ENCODE peak calls at places on chromosome 9, in ten cellular contexts. U, M, S, H, P, Q, T, J, I and E are unnamed samples.

GRCh38 chr9:95157491-95158151 is 159.9 kb downstream of the FANCC start:
- DNase-seq in J (peak), T (peak), Q (no peak), H (peak), S (peak), U (no peak), M (no peak), P (no peak), I (peak), E (no peak)

GRCh38 chr9:83011611-83012010 is 51.3 kb downstream of the RASEF start:
- DNase-seq in H (no peak), U (no peak), J (no peak), I (no peak), Q (no peak), T (no peak), M (no peak), P (no peak), S (no peak), E (no peak)

GRCh38 chr9:124300312-124300711 is 42.6 kb downstream of the NEK6 start:
- DNase-seq in T (no peak), J (no peak), Q (no peak), I (no peak), H (no peak), M (no peak), P (no peak), S (no peak), U (no peak), E (no peak)

GRCh38 chr9:131833083-131833482 is 93.2 kb upstream of the RAPGEF1 start:
- DNase-seq in Q (no peak), M (no peak), H (no peak), S (no peak), T (no peak), I (no peak), P (no peak), J (no peak), U (no peak), E (no peak)

GRCh38 chr9:133715866-133716563 is 22.1 kb downstream of the SARDH start:
- DNase-seq in M (no peak), U (no peak), T (no peak), S (no peak), P (peak), Q (no peak), H (peak), J (no peak), I (no peak), E (peak)

GRCh38 chr9:137832191-137832700 is 45.3 kb upstream of the CACNA1B start:
- DNase-seq in S (no peak), T (no peak), I (no peak), Q (no peak), M (no peak), P (no peak), U (no peak), J (no peak), H (no peak), E (no peak)

GRCh38 chr9:68500457-68501158 is 40.1 kb downstream of the TMEM252 start:
- DNase-seq in I (no peak), U (no peak), P (no peak), T (no peak), M (no peak), Q (no peak), H (peak), S (no peak), J (peak), E (no peak)

GRCh38 chr9:136978073-136978864 is 965 bp downstream of the PTGDS start:
- DNase-seq in I (peak), S (no peak), T (no peak), H (no peak), M (no peak), U (peak), Q (no peak), P (peak), J (peak), E (no peak)